ENCODE peak calls at places on chromosomes 3 and 15, in five cellular contexts. One of them, this sample, is unnamed. For H3K27me3, the result is how much of the 10 kb centered on the place peaks cover.

GRCh38 chr3:49079270-49079669 is 14.6 kb downstream of the QRICH1 start:
- DNase-seq in CD4-positive, alpha-beta T cell: no peak
- DNase-seq in transverse colon: no peak
- DNase-seq in tibial artery: no peak
- DNase-seq in heart left ventricle: no peak
- DNase-seq in this sample: no peak

GRCh38 chr15:68725736-68726135 is 95.0 kb downstream of the ANP32A start:
- DNase-seq in CD4-positive, alpha-beta T cell: no peak
- DNase-seq in transverse colon: peak
- DNase-seq in tibial artery: peak
- DNase-seq in heart left ventricle: peak
- DNase-seq in this sample: peak

GRCh38 chr3:100471436-100471835 is 21.0 kb upstream of the TMEM45A start:
- DNase-seq in CD4-positive, alpha-beta T cell: no peak
- DNase-seq in transverse colon: no peak
- DNase-seq in tibial artery: no peak
- DNase-seq in heart left ventricle: no peak
- DNase-seq in this sample: no peak

GRCh38 chr15:69903476-69904295 is 194.0 kb downstream of the TLE3 start:
- DNase-seq in CD4-positive, alpha-beta T cell: no peak
- DNase-seq in transverse colon: no peak
- DNase-seq in tibial artery: no peak
- DNase-seq in heart left ventricle: no peak
- DNase-seq in this sample: no peak

GRCh38 chr3:159929181-159929893 is 59.3 kb upstream of the IL12A start:
- DNase-seq in CD4-positive, alpha-beta T cell: no peak
- DNase-seq in transverse colon: peak
- DNase-seq in tibial artery: no peak
- DNase-seq in heart left ventricle: peak
- DNase-seq in this sample: peak

GRCh38 chr3:47865192-47865591 is 62.3 kb downstream of the DHX30 start:
- DNase-seq in CD4-positive, alpha-beta T cell: no peak
- DNase-seq in transverse colon: no peak
- DNase-seq in tibial artery: no peak
- DNase-seq in heart left ventricle: no peak
- DNase-seq in this sample: no peak

GRCh38 chr3:151011427-151011826 is 38.9 kb upstream of the CLRN1 start:
- DNase-seq in CD4-positive, alpha-beta T cell: no peak
- DNase-seq in transverse colon: no peak
- DNase-seq in tibial artery: no peak
- DNase-seq in heart left ventricle: no peak
- DNase-seq in this sample: peak

GRCh38 chr15:35827156-35827555 is 281.2 kb upstream of the DPH6 start:
- DNase-seq in CD4-positive, alpha-beta T cell: no peak
- DNase-seq in transverse colon: no peak
- DNase-seq in tibial artery: no peak
- DNase-seq in heart left ventricle: no peak
- DNase-seq in this sample: no peak

GRCh38 chr3:123295171-123295900 is 93.6 kb downstream of the SEC22A start:
- DNase-seq in CD4-positive, alpha-beta T cell: no peak
- DNase-seq in transverse colon: no peak
- DNase-seq in tibial artery: no peak
- DNase-seq in heart left ventricle: no peak
- DNase-seq in this sample: no peak

GRCh38 chr3:112587336-112587735 is 25.5 kb downstream of the SLC35A5 start:
- DNase-seq in CD4-positive, alpha-beta T cell: no peak
- DNase-seq in transverse colon: no peak
- DNase-seq in tibial artery: no peak
- DNase-seq in heart left ventricle: no peak
- DNase-seq in this sample: no peak

GRCh38 chr15:71792521-71792920 is 17.8 kb upstream of the NR2E3 start:
- DNase-seq in CD4-positive, alpha-beta T cell: no peak
- DNase-seq in transverse colon: no peak
- DNase-seq in tibial artery: no peak
- DNase-seq in heart left ventricle: no peak
- DNase-seq in this sample: no peak

GRCh38 chr3:167887096-167887495 is 151.6 kb downstream of the SERPINI1 start:
- DNase-seq in CD4-positive, alpha-beta T cell: no peak
- DNase-seq in transverse colon: no peak
- DNase-seq in tibial artery: no peak
- DNase-seq in heart left ventricle: no peak
- DNase-seq in this sample: no peak

GRCh38 chr3:150346956-150347863 is 60.9 kb upstream of the TSC22D2 start:
- DNase-seq in CD4-positive, alpha-beta T cell: no peak
- DNase-seq in transverse colon: no peak
- DNase-seq in tibial artery: no peak
- DNase-seq in heart left ventricle: no peak
- DNase-seq in this sample: no peak

GRCh38 chr3:181025204-181025603 is 35.7 kb upstream of the DNAJC19 start:
- DNase-seq in CD4-positive, alpha-beta T cell: no peak
- DNase-seq in transverse colon: no peak
- DNase-seq in tibial artery: no peak
- DNase-seq in heart left ventricle: no peak
- DNase-seq in this sample: no peak

GRCh38 chr15:100256985-100257650 is 84.7 kb downstream of the ADAMTS17 start:
- DNase-seq in CD4-positive, alpha-beta T cell: no peak
- DNase-seq in transverse colon: no peak
- DNase-seq in tibial artery: no peak
- DNase-seq in heart left ventricle: no peak
- DNase-seq in this sample: no peak

GRCh38 chr3:31968927-31969418 is 12.1 kb downstream of the OSBPL10 start:
- DNase-seq in CD4-positive, alpha-beta T cell: no peak
- DNase-seq in transverse colon: no peak
- DNase-seq in tibial artery: no peak
- DNase-seq in heart left ventricle: no peak
- DNase-seq in this sample: peak

GRCh38 chr15:62569460-62570404 is 404.6 kb upstream of the C2CD4B start:
- DNase-seq in CD4-positive, alpha-beta T cell: no peak
- DNase-seq in transverse colon: peak
- DNase-seq in tibial artery: peak
- DNase-seq in heart left ventricle: peak
- DNase-seq in this sample: peak

GRCh38 chr3:112437146-112438022 is 61.9 kb downstream of the BTLA start:
- DNase-seq in CD4-positive, alpha-beta T cell: no peak
- DNase-seq in transverse colon: no peak
- DNase-seq in tibial artery: no peak
- DNase-seq in heart left ventricle: no peak
- DNase-seq in this sample: no peak

GRCh38 chr3:178505832-178506231 is 30.4 kb upstream of the KCNMB2 start:
- DNase-seq in CD4-positive, alpha-beta T cell: no peak
- DNase-seq in transverse colon: no peak
- DNase-seq in tibial artery: no peak
- DNase-seq in heart left ventricle: no peak
- DNase-seq in this sample: no peak

GRCh38 chr15:82159922-82160321 is 102.6 kb downstream of the EFL1 start:
- DNase-seq in CD4-positive, alpha-beta T cell: no peak
- DNase-seq in transverse colon: no peak
- DNase-seq in tibial artery: no peak
- DNase-seq in heart left ventricle: no peak
- DNase-seq in this sample: no peak

GRCh38 chr3:185824467-185825378 is at the start of gene IGF2BP2:
- DNase-seq in CD4-positive, alpha-beta T cell: peak
- DNase-seq in transverse colon: peak
- DNase-seq in tibial artery: peak
- DNase-seq in heart left ventricle: peak
- DNase-seq in this sample: peak

DNA sequence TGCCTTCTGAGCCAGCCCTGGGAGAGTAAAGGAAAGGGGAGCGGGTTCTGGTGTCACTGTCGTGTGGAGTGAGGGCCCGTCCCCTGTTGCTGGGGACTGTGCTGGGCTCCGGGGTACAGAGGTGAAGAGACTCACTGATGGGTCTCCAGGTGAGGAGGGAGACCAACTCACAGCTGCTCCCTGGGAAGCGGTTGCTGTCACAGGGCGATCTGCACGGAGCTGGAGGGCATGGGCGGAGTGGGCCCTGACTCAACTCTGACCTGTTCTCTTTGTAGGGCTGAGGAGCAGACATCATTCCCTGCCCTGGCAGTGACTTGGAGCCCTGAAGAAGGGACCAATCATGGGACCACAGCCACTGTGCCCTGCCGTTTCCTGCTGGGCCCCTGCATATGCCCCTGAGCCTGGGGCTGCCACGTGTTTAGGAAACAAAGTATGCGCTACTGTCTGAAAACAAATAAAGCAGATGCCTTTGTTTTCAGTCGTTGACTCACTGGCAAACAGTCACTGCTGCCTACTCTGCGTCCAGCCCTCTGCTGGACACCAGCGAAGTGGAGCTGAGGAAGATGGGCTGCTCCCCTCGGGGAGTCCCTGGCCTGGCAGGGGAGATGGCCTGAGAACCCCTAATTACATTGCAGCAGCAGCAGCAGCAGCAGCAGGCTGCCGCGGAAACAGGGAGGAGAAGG is 22.9 kb upstream of the PLXNA1 start:
- DNase-seq in CD4-positive, alpha-beta T cell: no peak
- DNase-seq in transverse colon: no peak
- DNase-seq in tibial artery: no peak
- DNase-seq in heart left ventricle: no peak
- DNase-seq in this sample: no peak
- H3K27me3 ChIP-seq in CD4-positive, alpha-beta T cell: under half
- H3K27me3 ChIP-seq in transverse colon: under half
- H3K27me3 ChIP-seq in tibial artery: under half
- H3K27me3 ChIP-seq in heart left ventricle: under half
- H3K27me3 ChIP-seq in this sample: under half

DNA sequence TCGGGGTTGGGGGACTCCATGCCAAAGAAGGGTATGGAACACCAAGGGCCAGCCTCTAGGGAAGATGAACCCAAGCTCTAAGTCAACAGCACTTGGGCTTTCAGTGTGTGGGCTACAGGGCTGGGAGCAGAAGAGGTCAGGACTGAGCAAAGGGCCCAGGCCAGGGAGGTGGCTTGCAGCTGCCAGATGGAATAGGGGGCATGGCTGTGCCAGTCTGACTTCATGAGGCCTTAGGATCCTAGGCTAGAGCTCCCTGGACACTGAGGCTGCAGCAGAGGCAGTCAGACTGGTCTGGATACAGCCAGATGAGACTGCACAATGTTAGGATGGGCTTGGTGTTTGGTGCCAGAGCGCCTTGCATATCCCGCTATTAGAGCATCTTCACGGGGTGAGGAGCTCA is 3.8 kb downstream of the RASGRF1 start:
- DNase-seq in CD4-positive, alpha-beta T cell: no peak
- DNase-seq in transverse colon: no peak
- DNase-seq in tibial artery: no peak
- DNase-seq in heart left ventricle: no peak
- DNase-seq in this sample: no peak
- H3K27me3 ChIP-seq in CD4-positive, alpha-beta T cell: under half
- H3K27me3 ChIP-seq in transverse colon: half or more
- H3K27me3 ChIP-seq in tibial artery: under half
- H3K27me3 ChIP-seq in heart left ventricle: under half
- H3K27me3 ChIP-seq in this sample: under half

GRCh38 chr15:41495736-41496599 is 2.3 kb downstream of the ITPKA start:
- DNase-seq in CD4-positive, alpha-beta T cell: no peak
- DNase-seq in transverse colon: peak
- DNase-seq in tibial artery: no peak
- DNase-seq in heart left ventricle: no peak
- DNase-seq in this sample: peak

GRCh38 chr15:41501191-41501917 is 7.7 kb downstream of the ITPKA start:
- DNase-seq in CD4-positive, alpha-beta T cell: peak
- DNase-seq in transverse colon: no peak
- DNase-seq in tibial artery: no peak
- DNase-seq in heart left ventricle: no peak
- DNase-seq in this sample: no peak

GRCh38 chr15:41501961-41502786 is 8.5 kb downstream of the ITPKA start:
- DNase-seq in CD4-positive, alpha-beta T cell: peak
- DNase-seq in transverse colon: no peak
- DNase-seq in tibial artery: no peak
- DNase-seq in heart left ventricle: no peak
- DNase-seq in this sample: no peak

GRCh38 chr15:41498657-41499056 is 5.0 kb downstream of the ITPKA start:
- DNase-seq in CD4-positive, alpha-beta T cell: no peak
- DNase-seq in transverse colon: no peak
- DNase-seq in tibial artery: no peak
- DNase-seq in heart left ventricle: no peak
- DNase-seq in this sample: no peak

DNA sequence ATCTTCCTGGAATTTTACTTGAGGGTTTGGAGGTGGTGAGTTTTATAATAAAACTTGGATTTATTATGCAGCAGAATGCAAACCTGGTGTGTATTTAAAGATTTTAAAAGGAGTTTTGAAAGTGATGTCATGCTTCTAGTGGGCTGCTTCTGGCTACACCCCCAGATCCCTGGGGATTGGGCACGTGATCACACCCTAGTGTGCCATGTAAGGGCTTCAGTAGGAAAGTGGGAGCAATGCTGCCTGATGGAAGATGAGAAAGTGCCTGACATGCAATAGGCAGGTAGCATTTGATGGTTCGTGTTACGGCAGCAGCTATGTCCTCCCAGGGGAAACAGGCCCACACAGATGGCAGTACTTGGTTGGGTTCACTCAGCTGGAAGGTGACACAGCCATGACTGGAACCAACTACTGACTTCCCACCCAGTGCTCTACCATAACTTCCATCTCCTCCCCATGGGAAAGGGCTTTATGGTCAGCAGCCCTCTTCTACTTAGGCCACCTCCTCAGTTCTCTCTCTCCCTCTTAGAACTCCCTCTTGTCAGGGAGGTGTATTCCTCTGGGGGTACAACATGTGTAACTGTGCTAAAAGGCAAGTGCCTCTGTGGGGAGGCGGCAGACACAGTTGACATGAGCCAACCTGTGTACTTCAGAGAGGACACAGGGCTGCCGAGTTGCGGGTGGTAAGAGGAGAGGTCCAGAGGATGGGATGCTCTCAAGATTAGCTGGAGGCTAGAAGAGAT is 5.6 kb downstream of the ITPKA start:
- DNase-seq in CD4-positive, alpha-beta T cell: no peak
- DNase-seq in transverse colon: no peak
- DNase-seq in tibial artery: no peak
- DNase-seq in heart left ventricle: no peak
- DNase-seq in this sample: no peak
- H3K27me3 ChIP-seq in CD4-positive, alpha-beta T cell: half or more
- H3K27me3 ChIP-seq in transverse colon: half or more
- H3K27me3 ChIP-seq in tibial artery: under half
- H3K27me3 ChIP-seq in heart left ventricle: under half
- H3K27me3 ChIP-seq in this sample: under half

GRCh38 chr3:169661567-169662214 is 1.8 kb downstream of the MECOM start:
- DNase-seq in CD4-positive, alpha-beta T cell: no peak
- DNase-seq in transverse colon: peak
- DNase-seq in tibial artery: peak
- DNase-seq in heart left ventricle: peak
- DNase-seq in this sample: peak
- H3K27me3 ChIP-seq in CD4-positive, alpha-beta T cell: half or more
- H3K27me3 ChIP-seq in transverse colon: half or more
- H3K27me3 ChIP-seq in tibial artery: under half
- H3K27me3 ChIP-seq in heart left ventricle: under half
- H3K27me3 ChIP-seq in this sample: under half

GRCh38 chr3:139328356-139328755 is 15.5 kb upstream of the MRPS22 start:
- DNase-seq in CD4-positive, alpha-beta T cell: no peak
- DNase-seq in transverse colon: no peak
- DNase-seq in tibial artery: no peak
- DNase-seq in heart left ventricle: no peak
- DNase-seq in this sample: no peak
- H3K27me3 ChIP-seq in CD4-positive, alpha-beta T cell: under half
- H3K27me3 ChIP-seq in transverse colon: under half
- H3K27me3 ChIP-seq in tibial artery: under half
- H3K27me3 ChIP-seq in heart left ventricle: under half
- H3K27me3 ChIP-seq in this sample: under half

GRCh38 chr15:88563638-88564037 is 17.2 kb upstream of the DET1 start:
- DNase-seq in CD4-positive, alpha-beta T cell: no peak
- DNase-seq in transverse colon: no peak
- DNase-seq in tibial artery: no peak
- DNase-seq in heart left ventricle: no peak
- DNase-seq in this sample: peak
- H3K27me3 ChIP-seq in CD4-positive, alpha-beta T cell: under half
- H3K27me3 ChIP-seq in transverse colon: under half
- H3K27me3 ChIP-seq in tibial artery: under half
- H3K27me3 ChIP-seq in heart left ventricle: under half
- H3K27me3 ChIP-seq in this sample: under half

This sample was measured in small intestine.